ENCODE peak calls at places on chromosome 1, in eight cellular contexts. C is brain microvascular endothelial cell, K is lung, E is stomach, J is Panc1, S is aorta, V is uterus, M is left ventricle myocardium inferior. W is an unnamed sample.
A peak's percentile ranks its signal among the peaks of the same experiment; 100 is the strongest.

GRCh38 chr1:92464588-92465255 is 22.0 kb downstream of the GFI1 start:
- DNase-seq in C (no peak), K (no peak), E (no peak), J (no peak), S (no peak), V (no peak), M (no peak), W (no peak)

GRCh38 chr1:203506821-203507220 is 12.9 kb downstream of the OPTC start:
- DNase-seq in C (no peak), K (no peak), E (no peak), J (no peak), S (peak; percentile 44), V (no peak), M (no peak), W (no peak)

GRCh38 chr1:151134991-151135390 is 11.4 kb downstream of the SEMA6C start:
- DNase-seq in C (no peak), K (no peak), E (no peak), J (no peak), S (peak; percentile 36), V (no peak), M (no peak), W (no peak)

GRCh38 chr1:227885648-227886502 is 61.9 kb downstream of the WNT9A start:
- DNase-seq in C (peak; percentile 45), K (peak; percentile 45), E (peak; percentile 58), J (no peak), S (peak; percentile 89), V (peak; percentile 87), M (peak; percentile 79), W (no peak)

GRCh38 chr1:29513357-29513756 is 277.0 kb downstream of the PTPRU start:
- DNase-seq in C (peak; percentile 64), K (peak; percentile 49), E (peak; percentile 51), J (peak; percentile 18), S (no peak), V (no peak), M (peak; percentile 22), W (peak; percentile 58)

GRCh38 chr1:1116701-1117468 is 996 bp upstream of the C1orf159 start:
- DNase-seq in C (no peak), K (no peak), E (no peak), J (no peak), S (peak; percentile 84), V (no peak), M (peak; percentile 21), W (no peak)

GRCh38 chr1:176919386-176920378 is 244.8 kb downstream of the ASTN1 start:
- DNase-seq in C (no peak), K (no peak), E (no peak), J (no peak), S (no peak), V (no peak), M (no peak), W (no peak)

GRCh38 chr1:19661721-19662228 is 2.9 kb upstream of the HTR6 start:
- DNase-seq in C (peak; percentile 34), K (no peak), E (no peak), J (no peak), S (no peak), V (no peak), M (no peak), W (no peak)

GRCh38 chr1:87913361-87913760 is 584.7 kb downstream of the LMO4 start:
- DNase-seq in C (no peak), K (no peak), E (no peak), J (no peak), S (no peak), V (no peak), M (no peak), W (no peak)

GRCh38 chr1:236161230-236161629 is 18.9 kb downstream of the GPR137B start:
- DNase-seq in C (no peak), K (no peak), E (no peak), J (no peak), S (no peak), V (no peak), M (no peak), W (no peak)

GRCh38 chr1:186033744-186034345 is 299.7 kb downstream of the HMCN1 start:
- DNase-seq in C (peak; percentile 18), K (no peak), E (no peak), J (no peak), S (no peak), V (no peak), M (peak; percentile 14), W (no peak)

GRCh38 chr1:154534263-154534844 is 24.1 kb downstream of the UBE2Q1 start:
- DNase-seq in C (no peak), K (no peak), E (peak; percentile 65), J (no peak), S (no peak), V (no peak), M (no peak), W (peak; percentile 50)

GRCh38 chr1:157407367-157407766 is 144.9 kb downstream of the FCRL5 start:
- DNase-seq in C (no peak), K (peak; percentile 10), E (no peak), J (no peak), S (no peak), V (no peak), M (no peak), W (no peak)

GRCh38 chr1:241606544-241606943 is 33.6 kb downstream of the CHML start:
- DNase-seq in C (no peak), K (no peak), E (no peak), J (no peak), S (no peak), V (no peak), M (no peak), W (no peak)

GRCh38 chr1:9996624-9997582 is at the start of gene RBP7:
- DNase-seq in C (no peak), K (no peak), E (peak; percentile 26), J (no peak), S (peak; percentile 80), V (no peak), M (peak; percentile 36), W (no peak)

DNA sequence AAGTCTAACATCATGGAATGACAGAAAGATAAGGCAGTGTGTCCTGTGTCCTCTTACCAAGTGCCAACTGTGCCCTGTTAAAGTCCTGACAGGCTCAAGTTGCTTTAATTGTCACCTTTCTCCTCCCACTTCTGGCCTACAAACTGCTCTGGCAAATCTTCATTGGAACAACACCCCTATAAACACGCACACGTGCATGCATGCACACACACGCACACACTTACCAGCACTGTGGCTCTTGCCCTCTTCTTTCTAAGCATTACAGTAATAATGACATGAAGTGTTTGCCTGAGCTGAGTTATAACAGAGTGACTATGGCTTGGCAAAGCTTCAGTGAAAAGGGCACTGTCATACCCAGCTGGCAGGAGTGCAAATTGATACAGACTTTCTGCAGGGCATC is 82.3 kb upstream of the SYT6 start:
- DNase-seq in C (no peak), K (no peak), E (no peak), J (no peak), S (no peak), V (no peak), M (no peak), W (no peak)
- H3K4me3 ChIP-seq in C (no peak overlapping the region), K (no peak overlapping the region), E (no peak overlapping the region), J (no peak overlapping the region), S (no peak overlapping the region), V (no peak overlapping the region), M (no peak overlapping the region), W (no peak overlapping the region)

GRCh38 chr1:163174524-163175437 is 27.9 kb downstream of the RGS5 start:
- DNase-seq in C (peak; percentile 71), K (peak; percentile 57), E (peak; percentile 66), J (no peak), S (peak; percentile 90), V (peak; percentile 58), M (peak; percentile 61), W (peak; percentile 29)

GRCh38 chr1:163170975-163171676 is 31.6 kb downstream of the RGS5 start:
- DNase-seq in C (peak; percentile 53), K (no peak), E (no peak), J (no peak), S (no peak), V (no peak), M (no peak), W (no peak)

GRCh38 chr1:163171826-163172225 is 30.9 kb downstream of the RGS5 start:
- DNase-seq in C (peak; percentile 30), K (no peak), E (no peak), J (no peak), S (no peak), V (no peak), M (no peak), W (no peak)

GRCh38 chr1:163172596-163172995 is 30.1 kb downstream of the RGS5 start:
- DNase-seq in C (no peak), K (no peak), E (no peak), J (no peak), S (no peak), V (no peak), M (no peak), W (no peak)

DNA sequence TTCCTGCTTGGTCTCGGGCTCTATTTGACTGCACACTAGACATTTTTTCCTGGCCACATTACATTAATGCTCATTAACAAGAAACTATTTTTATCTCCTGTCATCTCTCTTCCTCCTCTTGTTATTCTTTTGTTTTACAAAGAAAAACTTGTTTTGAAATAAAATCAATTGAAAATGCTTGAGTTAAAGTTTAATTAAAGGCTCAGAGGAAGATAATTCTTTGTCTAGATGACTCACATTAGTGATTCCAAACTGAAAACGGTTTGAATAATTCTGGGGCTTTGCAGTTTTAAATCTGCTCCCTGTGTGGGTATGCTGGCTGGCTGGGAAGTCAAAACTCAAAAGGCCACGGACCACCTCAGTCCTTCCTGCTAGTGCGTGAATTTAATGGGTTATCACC is 29.6 kb downstream of the RGS5 start:
- DNase-seq in C (no peak), K (no peak), E (no peak), J (no peak), S (no peak), V (no peak), M (no peak), W (no peak)
- H3K27ac ChIP-seq in C (peak overlapping the region; percentile 83), K (no peak overlapping the region), E (no peak overlapping the region), J (no peak overlapping the region), S (peak overlapping the region; percentile 28), V (peak overlapping the region; percentile 31), M (peak overlapping the region; percentile 13), W (no peak overlapping the region)

GRCh38 chr1:193569096-193569495 is 382.7 kb upstream of the B3GALT2 start:
- DNase-seq in C (no peak), K (no peak), E (no peak), J (no peak), S (no peak), V (no peak), M (no peak), W (no peak)

GRCh38 chr1:193568451-193568985 is 382.1 kb upstream of the B3GALT2 start:
- DNase-seq in C (no peak), K (no peak), E (no peak), J (no peak), S (no peak), V (no peak), M (no peak), W (no peak)

GRCh38 chr1:193567937-193568336 is 381.5 kb upstream of the B3GALT2 start:
- DNase-seq in C (no peak), K (no peak), E (no peak), J (no peak), S (no peak), V (no peak), M (no peak), W (no peak)

GRCh38 chr1:193566735-193567134 is 380.3 kb upstream of the B3GALT2 start:
- DNase-seq in C (no peak), K (no peak), E (no peak), J (no peak), S (no peak), V (no peak), M (no peak), W (no peak)

GRCh38 chr1:193569696-193570269 is 383.4 kb upstream of the B3GALT2 start:
- DNase-seq in C (peak; percentile 90), K (no peak), E (no peak), J (no peak), S (no peak), V (no peak), M (no peak), W (no peak)
- H3K4me3 ChIP-seq in C (no peak overlapping the region), K (no peak overlapping the region), E (no peak overlapping the region), J (no peak overlapping the region), S (no peak overlapping the region), V (no peak overlapping the region), M (no peak overlapping the region), W (no peak overlapping the region)

GRCh38 chr1:107810552-107810951 is 154.4 kb downstream of the VAV3 start:
- DNase-seq in C (no peak), K (no peak), E (no peak), J (no peak), S (no peak), V (no peak), M (no peak), W (no peak)
- H3K27ac ChIP-seq in C (no peak overlapping the region), K (no peak overlapping the region), E (no peak overlapping the region), J (no peak overlapping the region), S (no peak overlapping the region), V (no peak overlapping the region), M (no peak overlapping the region), W (no peak overlapping the region)